ENCODE peak calls at places on chromosomes 11 and 22, in six cellular contexts. One of them, this sample, is unnamed.

GRCh38 chr11:65883058-65883761 is 3.6 kb downstream of the CTSW start:
- DNase-seq in germinal center: no peak
- DNase-seq in activated T-cell treated with anti-CD3 and anti-CD28 coated beads for 1 hour: no peak
- DNase-seq in HTR-8/SVneo: no peak
- DNase-seq in mammary epithelial cell: no peak
- DNase-seq in HEK293T: no peak
- DNase-seq in this sample: no peak

GRCh38 chr11:37264783-37265182 is 666.7 kb upstream of the RAG2 start:
- DNase-seq in HTR-8/SVneo: no peak
- DNase-seq in activated T-cell treated with anti-CD3 and anti-CD28 coated beads for 1 hour: no peak
- DNase-seq in mammary epithelial cell: peak
- DNase-seq in HEK293T: no peak
- DNase-seq in germinal center: no peak
- DNase-seq in this sample: no peak

GRCh38 chr11:130871616-130872015 is 44.7 kb downstream of the SNX19 start:
- DNase-seq in germinal center: no peak
- DNase-seq in HTR-8/SVneo: no peak
- DNase-seq in HEK293T: no peak
- DNase-seq in activated T-cell treated with anti-CD3 and anti-CD28 coated beads for 1 hour: no peak
- DNase-seq in mammary epithelial cell: peak
- DNase-seq in this sample: no peak

GRCh38 chr11:130001491-130002351 is 914 bp downstream of the PRDM10 start:
- DNase-seq in germinal center: peak
- DNase-seq in activated T-cell treated with anti-CD3 and anti-CD28 coated beads for 1 hour: peak
- DNase-seq in HEK293T: peak
- DNase-seq in HTR-8/SVneo: no peak
- DNase-seq in mammary epithelial cell: peak
- DNase-seq in this sample: peak

GRCh38 chr11:33480636-33481035 is 220.0 kb downstream of the C11orf91 start:
- DNase-seq in HEK293T: no peak
- DNase-seq in HTR-8/SVneo: no peak
- DNase-seq in germinal center: no peak
- DNase-seq in mammary epithelial cell: no peak
- DNase-seq in activated T-cell treated with anti-CD3 and anti-CD28 coated beads for 1 hour: no peak
- DNase-seq in this sample: peak

GRCh38 chr22:22087854-22088657 is 105.5 kb upstream of the TOP3B start:
- DNase-seq in activated T-cell treated with anti-CD3 and anti-CD28 coated beads for 1 hour: no peak
- DNase-seq in HTR-8/SVneo: no peak
- DNase-seq in mammary epithelial cell: no peak
- DNase-seq in HEK293T: no peak
- DNase-seq in germinal center: no peak
- DNase-seq in this sample: no peak

GRCh38 chr11:92304271-92304670 is 79.7 kb downstream of the FAT3 start:
- DNase-seq in mammary epithelial cell: no peak
- DNase-seq in germinal center: no peak
- DNase-seq in activated T-cell treated with anti-CD3 and anti-CD28 coated beads for 1 hour: no peak
- DNase-seq in HEK293T: no peak
- DNase-seq in HTR-8/SVneo: no peak
- DNase-seq in this sample: no peak

GRCh38 chr11:119416606-119417580 is 6.1 kb downstream of the THY1 start:
- DNase-seq in HEK293T: no peak
- DNase-seq in germinal center: no peak
- DNase-seq in mammary epithelial cell: peak
- DNase-seq in HTR-8/SVneo: peak
- DNase-seq in activated T-cell treated with anti-CD3 and anti-CD28 coated beads for 1 hour: no peak
- DNase-seq in this sample: no peak

GRCh38 chr11:96006016-96006415 is 82.1 kb upstream of the MTMR2 start:
- DNase-seq in HTR-8/SVneo: no peak
- DNase-seq in mammary epithelial cell: no peak
- DNase-seq in HEK293T: no peak
- DNase-seq in germinal center: no peak
- DNase-seq in activated T-cell treated with anti-CD3 and anti-CD28 coated beads for 1 hour: no peak
- DNase-seq in this sample: no peak

GRCh38 chr11:75872887-75873416 is 57.9 kb downstream of the UVRAG start:
- DNase-seq in HTR-8/SVneo: no peak
- DNase-seq in mammary epithelial cell: peak
- DNase-seq in germinal center: no peak
- DNase-seq in HEK293T: no peak
- DNase-seq in activated T-cell treated with anti-CD3 and anti-CD28 coated beads for 1 hour: no peak
- DNase-seq in this sample: no peak

GRCh38 chr11:1478011-1478410 is 8.6 kb downstream of the MOB2 start:
- DNase-seq in HTR-8/SVneo: no peak
- DNase-seq in activated T-cell treated with anti-CD3 and anti-CD28 coated beads for 1 hour: no peak
- DNase-seq in germinal center: no peak
- DNase-seq in mammary epithelial cell: no peak
- DNase-seq in HEK293T: no peak
- DNase-seq in this sample: no peak

GRCh38 chr11:20790622-20791021 is 121.2 kb downstream of the NELL1 start:
- DNase-seq in HEK293T: no peak
- DNase-seq in HTR-8/SVneo: no peak
- DNase-seq in activated T-cell treated with anti-CD3 and anti-CD28 coated beads for 1 hour: no peak
- DNase-seq in germinal center: no peak
- DNase-seq in mammary epithelial cell: no peak
- DNase-seq in this sample: no peak